ENCODE peak calls at places on chromosomes 2 and 18, in eight cellular contexts. One of them, this sample, is unnamed.

GRCh38 chr2:219022041-219022440 is 19.3 kb downstream of the CFAP65 start:
- DNase-seq in omental fat pad: no peak
- DNase-seq in H9: no peak
- DNase-seq in fibroblast of lung: no peak
- DNase-seq in psoas muscle: peak
- DNase-seq in A549: no peak
- DNase-seq in stomach: no peak
- DNase-seq in cardiac fibroblast: no peak
- DNase-seq in this sample: no peak

GRCh38 chr2:8684885-8685696 is 3.2 kb downstream of the ID2 start:
- DNase-seq in omental fat pad: peak
- DNase-seq in H9: peak
- DNase-seq in fibroblast of lung: peak
- DNase-seq in psoas muscle: peak
- DNase-seq in A549: peak
- DNase-seq in stomach: peak
- DNase-seq in cardiac fibroblast: peak
- DNase-seq in this sample: peak

GRCh38 chr2:177896587-177896986 is 176.0 kb downstream of the PDE11A start:
- DNase-seq in omental fat pad: no peak
- DNase-seq in H9: no peak
- DNase-seq in fibroblast of lung: no peak
- DNase-seq in psoas muscle: no peak
- DNase-seq in A549: no peak
- DNase-seq in stomach: no peak
- DNase-seq in cardiac fibroblast: no peak
- DNase-seq in this sample: no peak

GRCh38 chr2:8682719-8683667 is 1.1 kb downstream of the ID2 start:
- DNase-seq in omental fat pad: no peak
- DNase-seq in H9: no peak
- DNase-seq in fibroblast of lung: peak
- DNase-seq in psoas muscle: no peak
- DNase-seq in A549: no peak
- DNase-seq in stomach: peak
- DNase-seq in cardiac fibroblast: peak
- DNase-seq in this sample: peak

GRCh38 chr2:80454628-80455027 is 150.1 kb upstream of the LRRTM1 start:
- DNase-seq in omental fat pad: no peak
- DNase-seq in H9: no peak
- DNase-seq in fibroblast of lung: no peak
- DNase-seq in psoas muscle: no peak
- DNase-seq in A549: no peak
- DNase-seq in stomach: no peak
- DNase-seq in cardiac fibroblast: no peak
- DNase-seq in this sample: no peak

GRCh38 chr2:98404556-98405250 is 40.0 kb upstream of the INPP4A start:
- DNase-seq in omental fat pad: no peak
- DNase-seq in H9: no peak
- DNase-seq in fibroblast of lung: no peak
- DNase-seq in psoas muscle: no peak
- DNase-seq in A549: no peak
- DNase-seq in stomach: no peak
- DNase-seq in cardiac fibroblast: no peak
- DNase-seq in this sample: no peak

GRCh38 chr18:73244411-73244810 is 376.6 kb upstream of the NETO1 start:
- DNase-seq in omental fat pad: no peak
- DNase-seq in H9: no peak
- DNase-seq in fibroblast of lung: peak
- DNase-seq in psoas muscle: no peak
- DNase-seq in A549: no peak
- DNase-seq in stomach: no peak
- DNase-seq in cardiac fibroblast: peak
- DNase-seq in this sample: no peak

GRCh38 chr18:26628017-26628416 is 79.7 kb upstream of the KCTD1 start:
- DNase-seq in omental fat pad: no peak
- DNase-seq in H9: no peak
- DNase-seq in fibroblast of lung: no peak
- DNase-seq in psoas muscle: no peak
- DNase-seq in A549: no peak
- DNase-seq in stomach: no peak
- DNase-seq in cardiac fibroblast: no peak
- DNase-seq in this sample: no peak

GRCh38 chr2:205903549-205904129 is 182.3 kb downstream of the INO80D start:
- DNase-seq in omental fat pad: no peak
- DNase-seq in H9: peak
- DNase-seq in fibroblast of lung: no peak
- DNase-seq in psoas muscle: no peak
- DNase-seq in A549: peak
- DNase-seq in stomach: peak
- DNase-seq in cardiac fibroblast: no peak
- DNase-seq in this sample: peak
- TF ChIP-seq CTCF in omental fat pad: no peak
- TF ChIP-seq CTCF in H9: peak
- TF ChIP-seq CTCF in fibroblast of lung: peak
- TF ChIP-seq CTCF in psoas muscle: peak
- TF ChIP-seq CTCF in A549: peak
- TF ChIP-seq CTCF in stomach: peak
- TF ChIP-seq CTCF in cardiac fibroblast: peak
- TF ChIP-seq CTCF in this sample: peak

GRCh38 chr18:61676763-61677434 is 215.9 kb downstream of the RNF152 start:
- DNase-seq in omental fat pad: no peak
- DNase-seq in H9: no peak
- DNase-seq in fibroblast of lung: peak
- DNase-seq in psoas muscle: no peak
- DNase-seq in A549: no peak
- DNase-seq in stomach: no peak
- DNase-seq in cardiac fibroblast: no peak
- DNase-seq in this sample: no peak
- TF ChIP-seq CTCF in omental fat pad: no peak
- TF ChIP-seq CTCF in H9: no peak
- TF ChIP-seq CTCF in fibroblast of lung: no peak
- TF ChIP-seq CTCF in psoas muscle: no peak
- TF ChIP-seq CTCF in A549: no peak
- TF ChIP-seq CTCF in stomach: no peak
- TF ChIP-seq CTCF in cardiac fibroblast: no peak
- TF ChIP-seq CTCF in this sample: no peak

DNA sequence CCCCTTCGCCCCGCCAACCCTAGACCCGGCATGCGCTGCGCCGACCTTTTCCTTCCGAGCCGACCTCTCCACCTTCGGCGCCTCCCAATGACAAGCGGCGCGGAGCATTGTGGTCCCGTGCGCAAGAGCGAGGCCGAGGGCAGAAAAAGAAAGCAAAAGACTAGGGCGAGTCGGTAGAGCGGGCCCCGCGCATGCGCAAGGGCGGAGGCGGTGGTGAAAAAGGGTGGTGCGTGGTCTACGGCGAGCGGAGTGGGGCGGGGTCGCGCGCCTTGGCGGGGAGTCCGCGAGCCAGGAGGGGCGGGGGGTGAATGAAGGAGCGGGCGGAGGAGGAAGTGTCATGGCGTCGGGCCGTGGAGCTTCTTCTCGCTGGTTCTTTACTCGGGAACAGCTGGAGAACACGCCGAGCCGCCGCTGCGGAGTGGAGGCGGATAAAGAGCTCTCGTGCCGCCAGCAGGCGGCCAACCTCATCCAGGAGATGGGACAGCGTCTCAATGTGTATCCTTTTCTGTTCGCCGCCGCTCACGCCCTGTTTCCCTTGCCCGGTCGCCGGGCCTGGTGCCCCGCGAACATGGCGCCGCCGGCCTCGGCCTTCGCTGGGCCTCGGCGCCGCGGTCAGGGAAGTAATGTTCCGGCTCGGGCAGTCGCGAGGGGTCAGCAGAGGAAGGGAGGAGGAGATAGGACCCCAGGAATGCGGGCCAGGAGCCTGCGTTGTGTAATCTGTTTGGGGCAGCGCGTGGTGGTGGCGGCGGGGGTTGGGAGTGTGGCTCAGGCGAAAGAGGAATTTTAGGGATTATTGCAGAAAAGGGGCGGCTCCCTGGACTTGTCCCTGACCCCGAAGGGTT is at the start of gene CCNT2:
- DNase-seq in omental fat pad: peak
- DNase-seq in H9: peak
- DNase-seq in fibroblast of lung: peak
- DNase-seq in psoas muscle: peak
- DNase-seq in A549: peak
- DNase-seq in stomach: peak
- DNase-seq in cardiac fibroblast: peak
- DNase-seq in this sample: peak
- TF ChIP-seq CTCF in omental fat pad: no peak
- TF ChIP-seq CTCF in H9: no peak
- TF ChIP-seq CTCF in fibroblast of lung: no peak
- TF ChIP-seq CTCF in psoas muscle: no peak
- TF ChIP-seq CTCF in A549: no peak
- TF ChIP-seq CTCF in stomach: no peak
- TF ChIP-seq CTCF in cardiac fibroblast: no peak
- TF ChIP-seq CTCF in this sample: no peak

GRCh38 chr2:72363406-72363805 is 215.7 kb upstream of the CYP26B1 start:
- DNase-seq in omental fat pad: no peak
- DNase-seq in H9: no peak
- DNase-seq in fibroblast of lung: no peak
- DNase-seq in psoas muscle: no peak
- DNase-seq in A549: no peak
- DNase-seq in stomach: no peak
- DNase-seq in cardiac fibroblast: no peak
- DNase-seq in this sample: no peak

GRCh38 chr2:72367530-72368225 is 220.0 kb upstream of the CYP26B1 start:
- DNase-seq in omental fat pad: no peak
- DNase-seq in H9: peak
- DNase-seq in fibroblast of lung: peak
- DNase-seq in psoas muscle: peak
- DNase-seq in A549: peak
- DNase-seq in stomach: peak
- DNase-seq in cardiac fibroblast: peak
- DNase-seq in this sample: peak
- TF ChIP-seq CTCF in omental fat pad: no peak
- TF ChIP-seq CTCF in H9: peak
- TF ChIP-seq CTCF in fibroblast of lung: peak
- TF ChIP-seq CTCF in psoas muscle: peak
- TF ChIP-seq CTCF in A549: peak
- TF ChIP-seq CTCF in stomach: peak
- TF ChIP-seq CTCF in cardiac fibroblast: peak
- TF ChIP-seq CTCF in this sample: peak

GRCh38 chr2:132009874-132010521 is 151.8 kb downstream of the ANKRD30BL start:
- DNase-seq in omental fat pad: no peak
- DNase-seq in H9: peak
- DNase-seq in fibroblast of lung: no peak
- DNase-seq in psoas muscle: no peak
- DNase-seq in A549: no peak
- DNase-seq in stomach: no peak
- DNase-seq in cardiac fibroblast: peak
- DNase-seq in this sample: no peak

DNA sequence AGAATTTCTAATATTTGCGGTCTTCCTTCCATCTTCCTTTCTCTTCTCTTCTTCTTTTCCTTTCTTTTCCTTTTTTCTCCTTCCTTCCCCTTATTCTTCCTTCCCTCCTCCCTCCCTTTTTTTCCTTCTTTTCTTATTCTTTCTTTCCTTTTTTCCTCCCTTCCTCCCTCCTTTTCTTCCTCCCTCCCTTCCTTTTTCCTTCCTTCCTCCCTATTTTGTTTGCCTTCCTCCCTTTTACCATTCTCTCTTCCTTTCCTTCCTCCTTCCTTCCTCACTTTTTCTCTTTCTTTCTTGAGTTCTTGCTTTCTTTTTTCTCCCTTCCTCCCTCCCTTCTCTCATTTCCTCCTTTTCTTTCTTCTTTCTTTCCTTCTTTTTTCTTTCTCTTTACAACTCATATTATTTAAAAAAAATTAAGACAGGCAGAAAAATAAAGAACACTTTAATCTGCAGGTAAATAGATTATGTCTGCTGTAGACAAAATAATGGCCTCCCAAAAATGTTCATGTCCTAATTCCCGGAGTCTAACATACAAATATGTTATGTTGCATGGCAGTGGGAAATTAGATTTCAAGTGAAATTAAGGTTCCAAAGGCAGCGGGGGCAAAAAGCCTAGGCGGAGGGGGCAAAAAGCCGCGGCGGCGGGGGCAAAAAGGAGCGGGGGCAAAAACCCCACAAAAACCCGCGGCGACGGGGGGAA is 152.4 kb downstream of the ANKRD30BL start:
- DNase-seq in omental fat pad: no peak
- DNase-seq in H9: no peak
- DNase-seq in fibroblast of lung: no peak
- DNase-seq in psoas muscle: no peak
- DNase-seq in A549: no peak
- DNase-seq in stomach: no peak
- DNase-seq in cardiac fibroblast: no peak
- DNase-seq in this sample: no peak
- TF ChIP-seq CTCF in omental fat pad: no peak
- TF ChIP-seq CTCF in H9: no peak
- TF ChIP-seq CTCF in fibroblast of lung: no peak
- TF ChIP-seq CTCF in psoas muscle: no peak
- TF ChIP-seq CTCF in A549: no peak
- TF ChIP-seq CTCF in stomach: no peak
- TF ChIP-seq CTCF in cardiac fibroblast: no peak
- TF ChIP-seq CTCF in this sample: no peak

This sample was measured in fibroblast of pulmonary artery.